ENCODE peak calls at places on chromosomes 5 and 9, in six cellular contexts. K, V, D, A, E and G are unnamed samples.

GRCh38 chr5:111950660-111951059 is 193.7 kb upstream of the NREP start:
- DNase-seq in E (no peak), K (no peak), D (no peak), V (no peak), A (no peak), G (no peak)

GRCh38 chr9:94819161-94819677 is 92.7 kb downstream of the AOPEP start:
- DNase-seq in V (peak), E (no peak), D (peak), A (no peak), K (peak), G (peak)

GRCh38 chr5:56264417-56265025 is 31.4 kb upstream of the ANKRD55 start:
- DNase-seq in E (no peak), V (peak), K (no peak), D (peak), A (no peak), G (peak)

GRCh38 chr9:36132081-36132480 is 4.5 kb upstream of the GLIPR2 start:
- DNase-seq in K (no peak), E (no peak), A (no peak), D (no peak), V (no peak), G (no peak)

GRCh38 chr9:122356627-122357026 is 14.2 kb upstream of the PTGS1 start:
- DNase-seq in A (no peak), V (no peak), E (no peak), D (no peak), K (no peak), G (no peak)

GRCh38 chr5:99032234-99033013 is 103.6 kb upstream of the CHD1 start:
- DNase-seq in E (peak), V (peak), A (no peak), D (peak), K (no peak), G (peak)

GRCh38 chr9:129236441-129237145 is 58.5 kb upstream of the IER5L start:
- DNase-seq in A (no peak), E (no peak), D (no peak), K (no peak), V (no peak), G (no peak)

GRCh38 chr5:33068786-33069185 is 357.7 kb downstream of the NPR3 start:
- DNase-seq in A (no peak), E (no peak), K (no peak), D (no peak), V (no peak), G (no peak)

GRCh38 chr9:34993502-34994428 is 4.2 kb downstream of the DNAJB5 start:
- DNase-seq in D (peak), K (peak), E (peak), V (peak), A (peak), G (no peak)

GRCh38 chr9:133005221-133005760 is 25.5 kb upstream of the GTF3C5 start:
- DNase-seq in A (no peak), D (no peak), K (no peak), V (no peak), E (no peak), G (no peak)

GRCh38 chr5:143131983-143132382 is 271.5 kb downstream of the NR3C1 start:
- DNase-seq in E (no peak), D (no peak), A (no peak), V (no peak), K (no peak), G (no peak)

GRCh38 chr5:56278267-56278826 is 45.2 kb upstream of the ANKRD55 start:
- DNase-seq in A (no peak), K (no peak), E (no peak), V (no peak), D (no peak), G (peak)

GRCh38 chr5:140073296-140073695 is 30.2 kb upstream of the NRG2 start:
- DNase-seq in D (no peak), A (no peak), E (no peak), K (no peak), V (no peak), G (no peak)

GRCh38 chr9:74887041-74887980 is at the start of gene TRPM6:
- DNase-seq in D (peak), A (peak), E (peak), K (no peak), V (peak), G (peak)

GRCh38 chr9:123011380-123011779 is 22.1 kb upstream of the GPR21 start:
- DNase-seq in E (no peak), K (no peak), D (no peak), V (no peak), A (no peak), G (no peak)

GRCh38 chr9:37650873-37651768 is at the start of gene FRMPD1:
- DNase-seq in E (peak), A (peak), V (peak), K (no peak), D (peak), G (peak)

GRCh38 chr9:4984171-4984570 is 901 bp upstream of the JAK2 start:
- DNase-seq in A (no peak), D (no peak), V (no peak), K (no peak), E (no peak), G (no peak)

GRCh38 chr5:135955525-135955924 is 742 bp upstream of the LECT2 start:
- DNase-seq in E (no peak), D (no peak), V (no peak), K (no peak), A (no peak), G (no peak)

GRCh38 chr9:75233011-75233410 is 144.7 kb downstream of the OSTF1 start:
- DNase-seq in V (no peak), A (no peak), E (no peak), D (no peak), K (no peak), G (no peak)

GRCh38 chr9:131103024-131103423 is 6.7 kb downstream of the AIF1L start:
- DNase-seq in D (no peak), V (no peak), A (no peak), K (no peak), E (no peak), G (no peak)

GRCh38 chr5:92353107-92354030 is 970.3 kb upstream of the ARRDC3 start:
- DNase-seq in E (no peak), V (no peak), D (no peak), A (no peak), K (no peak), G (no peak)

GRCh38 chr9:92986175-92987110 is 39.1 kb downstream of the FGD3 start:
- DNase-seq in A (no peak), K (peak), V (peak), E (no peak), D (no peak), G (no peak)

GRCh38 chr5:150227606-150228273 is 37.9 kb downstream of the SLC6A7 start:
- DNase-seq in V (no peak), D (no peak), A (no peak), E (no peak), K (no peak), G (no peak)

GRCh38 chr9:16278420-16278999 is 592.0 kb downstream of the BNC2 start:
- DNase-seq in V (no peak), K (no peak), D (no peak), A (no peak), E (no peak), G (no peak)

GRCh38 chr5:171162602-171163001 is 146.4 kb upstream of the TLX3 start:
- DNase-seq in E (no peak), V (no peak), K (no peak), A (no peak), D (no peak), G (no peak)

GRCh38 chr5:126515337-126515736 is 79.7 kb downstream of the ALDH7A1 start:
- DNase-seq in A (no peak), D (no peak), V (no peak), E (no peak), K (no peak), G (no peak)

GRCh38 chr5:126514159-126515141 is 80.6 kb downstream of the ALDH7A1 start:
- DNase-seq in E (no peak), D (no peak), A (no peak), K (no peak), V (peak), G (no peak)

GRCh38 chr5:126512451-126512850 is 82.6 kb downstream of the ALDH7A1 start:
- DNase-seq in E (no peak), D (no peak), K (no peak), V (no peak), A (no peak), G (no peak)

GRCh38 chr5:126513302-126513701 is 81.7 kb downstream of the ALDH7A1 start:
- DNase-seq in A (no peak), E (no peak), K (no peak), V (no peak), D (no peak), G (no peak)

DNA sequence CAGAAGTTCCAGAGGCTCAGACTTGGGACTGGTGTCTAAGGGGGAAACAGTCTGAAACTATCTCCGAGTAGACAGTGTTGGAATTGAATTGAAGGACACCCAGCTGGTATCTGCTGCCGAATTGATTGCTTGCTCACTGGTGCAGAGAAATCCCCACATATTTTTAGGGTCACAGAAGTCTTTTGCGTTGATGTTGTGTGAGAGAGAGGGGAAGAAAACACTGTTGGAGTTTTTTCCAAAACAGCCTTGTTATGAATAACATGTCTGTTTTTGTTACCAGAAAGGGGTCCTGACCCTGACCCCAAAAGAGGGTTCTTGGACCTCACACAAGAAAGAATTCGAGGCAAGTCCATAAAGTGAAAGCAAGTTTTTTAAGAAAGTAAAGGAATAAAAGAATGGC is 81.3 kb downstream of the ALDH7A1 start:
- DNase-seq in D (no peak), V (no peak), K (no peak), E (no peak), A (no peak), G (no peak)
- TF ChIP-seq POLR2A in D (no peak), V (no peak), K (no peak), E (no peak), A (no peak), G (no peak)

GRCh38 chr5:14056039-14056438 is 87.1 kb upstream of the TRIO start:
- DNase-seq in A (no peak), V (no peak), K (no peak), E (no peak), D (no peak), G (no peak)
- H3K27ac ChIP-seq in A (no peak), V (no peak), K (no peak), E (no peak), D (no peak), G (no peak)

GRCh38 chr5:77033338-77033737 is 3.1 kb downstream of the AGGF1 start:
- DNase-seq in V (no peak), K (no peak), A (no peak), E (no peak), D (no peak), G (no peak)

GRCh38 chr5:77029376-77029885 is 773 bp upstream of the AGGF1 start:
- DNase-seq in V (no peak), A (no peak), K (no peak), E (no peak), D (no peak), G (no peak)

GRCh38 chr5:77032635-77033034 is 2.4 kb downstream of the AGGF1 start:
- DNase-seq in E (no peak), D (no peak), A (no peak), K (no peak), V (no peak), G (no peak)

GRCh38 chr5:77028631-77029375 is 1.4 kb upstream of the AGGF1 start:
- DNase-seq in E (no peak), V (no peak), A (no peak), D (no peak), K (no peak), G (no peak)

DNA sequence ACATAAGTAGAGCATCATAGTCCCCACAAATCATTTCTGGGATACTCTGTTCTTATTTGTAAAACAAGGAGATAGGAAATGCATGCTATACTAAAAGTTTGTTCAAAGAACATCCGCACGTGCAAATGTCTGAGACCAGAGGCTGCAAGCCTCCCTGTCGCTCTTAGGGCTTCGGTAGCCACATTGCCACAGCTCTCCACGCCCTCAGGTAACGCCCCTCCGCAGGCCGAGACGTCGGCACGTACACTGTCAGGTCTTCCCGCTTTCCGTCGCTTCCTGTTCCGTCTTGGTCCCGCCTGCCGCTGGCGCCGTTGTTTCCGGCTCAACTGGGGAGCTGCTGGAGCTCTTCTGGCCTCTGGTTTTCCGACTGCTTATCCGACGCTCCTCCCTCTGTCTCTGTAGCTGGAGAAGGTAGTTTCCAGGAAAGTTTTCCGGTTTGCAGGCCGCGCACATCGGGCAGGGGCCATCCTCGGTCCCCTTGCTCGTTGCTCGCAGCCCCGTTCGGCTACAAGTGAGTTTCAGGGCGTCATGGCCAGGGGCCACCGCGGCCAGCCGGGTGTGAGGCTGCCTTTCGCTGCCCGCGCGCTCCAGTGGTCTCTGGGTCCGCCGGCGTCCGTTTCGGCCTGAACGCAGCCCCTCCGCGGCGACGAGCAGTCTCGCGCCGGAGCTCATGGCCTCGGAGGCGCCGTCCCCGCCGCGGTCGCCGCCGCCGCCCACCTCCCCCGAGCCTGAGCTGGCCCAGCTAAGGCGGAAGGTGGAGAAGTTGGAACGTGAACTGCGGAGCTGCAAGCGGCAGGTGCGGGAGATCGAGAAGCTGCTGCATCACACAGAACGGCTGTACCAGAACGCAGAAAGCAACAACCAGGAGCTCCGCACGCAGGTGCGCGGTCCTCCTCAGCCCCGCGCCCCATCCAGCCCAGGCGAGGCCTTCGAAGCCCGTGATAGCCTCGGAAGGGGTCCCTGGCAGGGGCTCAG is at the start of gene AGGF1:
- DNase-seq in V (peak), A (peak), E (peak), D (peak), K (peak), G (peak)
- TF ChIP-seq POLR2A in V (peak), A (peak), E (peak), D (no peak), K (no peak), G (peak)

GRCh38 chr5:148385094-148385493 is 1.3 kb downstream of the FBXO38 start:
- DNase-seq in K (no peak), A (no peak), V (no peak), D (no peak), E (no peak), G (no peak)
- H3K27ac ChIP-seq in K (no peak), A (no peak), V (no peak), D (peak), E (no peak), G (peak)

DNA sequence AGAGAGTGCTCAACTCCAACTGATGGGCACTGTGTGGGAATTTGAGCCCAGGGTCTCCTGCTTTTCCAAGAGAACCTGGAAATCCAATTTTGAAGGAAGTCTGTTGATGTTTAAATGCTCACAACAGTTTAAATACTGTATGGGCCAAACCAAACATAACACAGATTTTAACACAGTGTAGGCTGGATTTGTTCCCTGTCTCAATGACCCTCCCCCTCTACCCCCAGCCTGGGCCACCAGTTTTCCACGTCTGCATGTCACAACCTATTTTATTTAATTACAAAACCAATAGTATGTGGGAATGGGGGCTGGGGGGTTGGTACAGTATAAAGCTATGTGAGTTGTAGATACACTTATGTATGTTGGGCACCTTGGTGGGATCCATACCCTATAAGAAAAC is 11.7 kb downstream of the PALM2AKAP2 start:
- DNase-seq in V (no peak), A (no peak), D (no peak), K (no peak), E (no peak), G (no peak)
- TF ChIP-seq POLR2A in V (no peak), A (no peak), D (no peak), K (no peak), E (no peak), G (no peak)

DNA sequence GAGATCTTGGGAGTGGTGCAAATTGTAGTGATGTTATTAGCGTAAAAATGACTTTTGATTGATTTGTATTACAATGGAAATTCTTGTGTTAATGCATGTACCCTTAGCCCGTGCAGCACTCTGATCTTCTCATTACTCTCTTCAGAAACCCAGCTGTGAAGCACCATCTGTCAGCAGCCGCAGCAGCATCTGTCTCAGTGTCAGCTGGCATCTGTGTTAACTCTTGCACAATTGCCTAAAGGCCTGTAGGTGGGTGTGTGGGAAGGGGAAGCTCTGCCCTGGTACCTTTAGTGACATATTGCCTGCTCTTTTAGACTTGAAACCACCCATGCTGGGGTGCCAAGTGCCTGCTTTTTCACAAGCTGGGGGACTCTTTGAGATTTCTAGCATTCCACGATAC is 101.3 kb downstream of the FBXL7 start:
- DNase-seq in E (no peak), D (no peak), V (no peak), A (no peak), K (no peak), G (no peak)
- H3K27ac ChIP-seq in E (no peak), D (no peak), V (no peak), A (no peak), K (no peak), G (no peak)

DNA sequence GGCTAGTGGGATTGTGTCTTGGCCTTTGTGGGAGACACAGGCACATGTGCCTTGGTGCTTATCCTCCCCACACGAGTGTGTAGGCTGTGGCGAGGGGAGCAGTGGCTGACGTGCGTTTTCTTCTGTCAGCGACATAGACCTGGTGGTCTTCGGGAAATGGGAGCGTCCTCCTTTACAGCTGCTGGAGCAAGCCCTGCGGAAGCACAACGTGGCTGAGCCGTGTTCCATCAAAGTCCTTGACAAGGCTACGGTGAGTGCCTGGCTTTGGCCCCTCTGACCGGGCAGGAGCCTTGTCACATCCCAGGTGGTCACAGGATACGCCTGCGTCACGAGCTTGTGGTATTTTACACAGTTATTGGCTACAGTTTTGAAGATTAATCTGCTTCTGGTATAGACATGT is 26.4 kb downstream of the TENT4A start:
- DNase-seq in D (no peak), E (no peak), K (no peak), V (no peak), A (peak), G (no peak)
- TF ChIP-seq POLR2A in D (no peak), E (no peak), K (no peak), V (no peak), A (no peak), G (no peak)